ENCODE peak calls at places on chromosomes 1 and 21, in four cellular contexts. One of them, this sample, is unnamed. For H3K27me3 and H3K4me1, the result is how much of the 10 kb centered on the place peaks cover.

GRCh38 chr1:238558156-238558555 is 667.4 kb upstream of the ZP4 start:
- DNase-seq in fibroblast of lung: peak
- DNase-seq in thoracic aorta: no peak
- DNase-seq in tibial artery: no peak
- DNase-seq in this sample: no peak

GRCh38 chr1:53734650-53735211 is 4.2 kb downstream of the GLIS1 start:
- DNase-seq in fibroblast of lung: peak
- DNase-seq in tibial artery: no peak
- DNase-seq in thoracic aorta: no peak
- DNase-seq in this sample: no peak

GRCh38 chr21:27581168-27581567 is 614.3 kb upstream of the ADAMTS5 start:
- DNase-seq in fibroblast of lung: no peak
- DNase-seq in tibial artery: no peak
- DNase-seq in thoracic aorta: no peak
- DNase-seq in this sample: no peak

GRCh38 chr1:191508239-191508638 is 650.0 kb upstream of the RGS18 start:
- DNase-seq in thoracic aorta: no peak
- DNase-seq in fibroblast of lung: no peak
- DNase-seq in tibial artery: no peak
- DNase-seq in this sample: no peak

GRCh38 chr21:32921632-32922230 is 104.0 kb upstream of the OLIG2 start:
- DNase-seq in fibroblast of lung: peak
- DNase-seq in thoracic aorta: no peak
- DNase-seq in tibial artery: no peak
- DNase-seq in this sample: no peak

GRCh38 chr1:223742861-223743517 is 30.6 kb downstream of the CAPN2 start:
- DNase-seq in tibial artery: no peak
- DNase-seq in fibroblast of lung: no peak
- DNase-seq in thoracic aorta: no peak
- DNase-seq in this sample: no peak

GRCh38 chr1:91609571-91609970 is 108.9 kb downstream of the CDC7 start:
- DNase-seq in thoracic aorta: no peak
- DNase-seq in fibroblast of lung: peak
- DNase-seq in tibial artery: no peak
- DNase-seq in this sample: no peak

GRCh38 chr1:84724128-84724860 is 34.0 kb upstream of the SSX2IP start:
- DNase-seq in fibroblast of lung: no peak
- DNase-seq in thoracic aorta: no peak
- DNase-seq in tibial artery: no peak
- DNase-seq in this sample: no peak

GRCh38 chr1:25135903-25136302 is 96.4 kb downstream of the SYF2 start:
- DNase-seq in tibial artery: no peak
- DNase-seq in thoracic aorta: no peak
- DNase-seq in fibroblast of lung: no peak
- DNase-seq in this sample: no peak

DNA sequence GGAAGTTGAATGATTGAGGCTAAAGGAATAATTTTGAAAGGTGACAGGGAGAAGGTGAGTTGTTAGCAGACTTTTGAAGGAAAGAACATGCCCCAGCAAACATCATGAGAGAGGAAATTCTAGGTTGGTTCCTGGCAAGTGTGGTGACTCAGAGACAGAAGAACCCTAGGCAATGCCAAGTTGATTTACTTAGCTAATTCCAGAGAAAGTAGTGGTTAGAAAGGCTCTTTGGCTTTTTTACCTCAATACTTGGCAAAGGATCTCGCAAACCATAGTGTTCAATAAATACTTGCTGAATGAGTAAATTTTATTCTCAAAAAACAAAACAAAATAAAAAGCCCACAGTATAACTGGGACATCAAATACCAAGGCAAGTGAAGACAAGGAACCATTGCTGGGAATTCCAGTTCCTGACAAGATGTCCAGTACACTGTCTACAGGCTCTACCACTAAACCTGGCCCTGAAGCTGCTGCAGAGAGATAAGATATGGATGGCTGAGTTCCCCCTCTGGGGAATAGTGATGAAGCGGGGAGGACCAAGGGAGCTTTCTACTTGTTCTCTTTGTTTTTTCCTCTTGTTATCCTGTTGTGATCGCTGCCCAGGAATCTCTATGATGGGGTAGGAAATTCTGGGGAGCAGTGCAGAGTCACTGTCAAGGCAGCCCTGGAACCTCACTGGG is 48.2 kb downstream of the IL12RB2 start:
- DNase-seq in tibial artery: no peak
- DNase-seq in thoracic aorta: no peak
- DNase-seq in fibroblast of lung: peak
- DNase-seq in this sample: no peak
- H3K27me3 ChIP-seq in tibial artery: under half
- H3K27me3 ChIP-seq in thoracic aorta: under half
- H3K27me3 ChIP-seq in fibroblast of lung: under half
- H3K27me3 ChIP-seq in this sample: under half

GRCh38 chr1:206696812-206697585 is 12.3 kb downstream of the MAPKAPK2 start:
- DNase-seq in thoracic aorta: no peak
- DNase-seq in tibial artery: no peak
- DNase-seq in fibroblast of lung: no peak
- DNase-seq in this sample: no peak
- H3K4me1 ChIP-seq in thoracic aorta: half or more
- H3K4me1 ChIP-seq in tibial artery: under half
- H3K4me1 ChIP-seq in fibroblast of lung: under half
- H3K4me1 ChIP-seq in this sample: under half

DNA sequence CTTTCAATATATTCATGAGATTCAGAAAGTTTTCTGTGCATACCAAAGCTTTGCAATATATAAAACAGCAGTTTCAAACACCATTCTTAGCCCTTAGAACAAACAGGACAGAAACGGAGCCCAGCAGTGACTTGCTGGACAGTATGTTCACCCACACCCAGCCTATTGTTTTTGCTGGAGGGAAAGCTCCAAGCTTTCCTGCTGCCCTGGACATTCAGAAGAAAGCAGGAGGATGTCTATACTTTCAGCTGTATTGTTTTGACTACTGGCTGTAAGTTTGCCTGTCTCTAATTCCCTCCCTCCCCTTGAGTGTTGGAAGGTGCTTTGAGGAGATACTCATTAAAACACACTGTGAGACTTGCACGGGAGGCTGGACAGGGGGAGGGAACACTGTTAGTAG is 9.6 kb downstream of the DENND2C start:
- DNase-seq in tibial artery: no peak
- DNase-seq in thoracic aorta: no peak
- DNase-seq in fibroblast of lung: no peak
- DNase-seq in this sample: no peak
- H3K27me3 ChIP-seq in tibial artery: under half
- H3K27me3 ChIP-seq in thoracic aorta: under half
- H3K27me3 ChIP-seq in fibroblast of lung: under half
- H3K27me3 ChIP-seq in this sample: under half

DNA sequence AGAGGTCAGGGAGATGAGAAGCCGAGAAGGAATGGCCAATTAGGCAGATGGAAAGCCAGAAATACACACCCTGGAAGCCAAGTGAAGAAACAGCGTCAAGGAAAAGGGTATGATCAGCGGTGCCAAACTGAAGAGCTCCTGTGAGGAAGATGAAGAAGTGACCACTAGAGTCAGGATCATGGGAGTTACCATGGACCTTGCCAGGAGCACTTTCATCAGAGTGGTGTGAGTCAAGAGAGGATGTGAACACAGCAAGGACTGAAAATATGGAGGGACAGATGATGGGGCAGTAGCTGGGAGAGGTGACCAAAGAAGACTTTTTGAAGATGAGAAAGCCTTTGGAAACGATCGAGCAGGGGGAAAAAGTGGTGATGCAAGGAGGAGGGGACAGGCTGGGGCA is 50.4 kb downstream of the CD34 start:
- DNase-seq in tibial artery: no peak
- DNase-seq in fibroblast of lung: no peak
- DNase-seq in thoracic aorta: no peak
- DNase-seq in this sample: no peak
- H3K4me1 ChIP-seq in tibial artery: under half
- H3K4me1 ChIP-seq in fibroblast of lung: under half
- H3K4me1 ChIP-seq in thoracic aorta: half or more
- H3K4me1 ChIP-seq in this sample: under half

DNA sequence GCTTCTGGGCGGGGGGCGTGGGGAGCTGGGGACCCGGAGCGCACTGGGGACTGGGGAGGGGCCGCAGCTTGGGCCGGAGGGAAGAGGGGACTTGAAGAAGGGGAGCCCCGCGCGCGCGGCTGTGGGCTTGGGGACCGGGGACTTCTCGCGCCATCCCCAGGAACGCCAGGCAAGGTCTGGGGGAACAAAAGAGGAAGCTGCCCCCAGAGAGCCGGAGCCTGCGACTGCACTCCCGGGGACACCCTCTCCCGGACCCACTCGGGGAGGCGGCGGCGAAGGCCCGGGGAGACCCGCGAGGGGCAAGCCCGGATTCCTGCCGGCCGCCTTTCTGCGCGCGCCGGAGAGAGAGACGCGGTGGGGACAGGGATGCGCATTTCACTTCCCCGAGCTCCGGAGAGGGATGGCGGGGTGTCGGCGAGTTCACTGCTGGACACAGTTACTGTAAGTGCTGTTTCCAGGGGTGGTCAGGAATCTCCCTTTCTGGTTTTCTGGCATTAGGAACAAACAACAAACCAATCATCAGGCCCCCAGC is 732 bp downstream of the ABCG1 start:
- DNase-seq in fibroblast of lung: no peak
- DNase-seq in thoracic aorta: no peak
- DNase-seq in tibial artery: no peak
- DNase-seq in this sample: no peak
- H3K27me3 ChIP-seq in fibroblast of lung: under half
- H3K27me3 ChIP-seq in thoracic aorta: under half
- H3K27me3 ChIP-seq in tibial artery: under half
- H3K27me3 ChIP-seq in this sample: under half

GRCh38 chr21:29075706-29076447 is 2.4 kb upstream of the CCT8 start:
- DNase-seq in tibial artery: no peak
- DNase-seq in thoracic aorta: no peak
- DNase-seq in fibroblast of lung: no peak
- DNase-seq in this sample: no peak

GRCh38 chr21:29074007-29074376 is 544 bp upstream of the CCT8 start:
- DNase-seq in thoracic aorta: no peak
- DNase-seq in fibroblast of lung: no peak
- DNase-seq in tibial artery: no peak
- DNase-seq in this sample: no peak

GRCh38 chr21:29073222-29074006 is at the start of gene CCT8:
- DNase-seq in thoracic aorta: peak
- DNase-seq in tibial artery: peak
- DNase-seq in fibroblast of lung: peak
- DNase-seq in this sample: peak

GRCh38 chr21:29074783-29075182 is 1.3 kb upstream of the CCT8 start:
- DNase-seq in thoracic aorta: no peak
- DNase-seq in fibroblast of lung: no peak
- DNase-seq in tibial artery: no peak
- DNase-seq in this sample: no peak

GRCh38 chr21:29072873-29073221 is 601 bp downstream of the CCT8 start:
- DNase-seq in fibroblast of lung: peak
- DNase-seq in thoracic aorta: no peak
- DNase-seq in tibial artery: no peak
- DNase-seq in this sample: no peak
- H3K4me1 ChIP-seq in fibroblast of lung: under half
- H3K4me1 ChIP-seq in thoracic aorta: under half
- H3K4me1 ChIP-seq in tibial artery: under half
- H3K4me1 ChIP-seq in this sample: under half

DNA sequence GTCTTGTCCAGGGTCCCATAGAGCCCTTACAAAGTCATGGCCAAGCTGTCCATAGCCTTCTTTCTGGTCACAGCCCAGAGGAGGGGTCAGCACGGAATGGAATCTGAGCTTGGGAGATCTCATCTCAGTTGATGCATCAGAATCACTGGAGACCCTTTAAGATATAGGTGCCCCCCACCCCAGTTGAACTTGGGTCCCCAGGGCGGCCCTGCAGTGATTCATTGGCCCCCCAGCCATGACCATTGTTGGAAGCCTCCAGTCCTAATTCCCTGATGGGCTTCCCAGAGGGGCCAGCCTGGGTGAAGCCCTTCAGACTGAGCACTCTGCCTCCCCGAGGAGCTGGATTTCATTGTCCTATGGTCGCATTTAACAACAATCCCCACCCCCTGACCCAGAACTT is 32.7 kb downstream of the WNT3A start:
- DNase-seq in fibroblast of lung: no peak
- DNase-seq in thoracic aorta: no peak
- DNase-seq in tibial artery: peak
- DNase-seq in this sample: no peak
- H3K27me3 ChIP-seq in fibroblast of lung: under half
- H3K27me3 ChIP-seq in thoracic aorta: under half
- H3K27me3 ChIP-seq in tibial artery: half or more
- H3K27me3 ChIP-seq in this sample: under half

DNA sequence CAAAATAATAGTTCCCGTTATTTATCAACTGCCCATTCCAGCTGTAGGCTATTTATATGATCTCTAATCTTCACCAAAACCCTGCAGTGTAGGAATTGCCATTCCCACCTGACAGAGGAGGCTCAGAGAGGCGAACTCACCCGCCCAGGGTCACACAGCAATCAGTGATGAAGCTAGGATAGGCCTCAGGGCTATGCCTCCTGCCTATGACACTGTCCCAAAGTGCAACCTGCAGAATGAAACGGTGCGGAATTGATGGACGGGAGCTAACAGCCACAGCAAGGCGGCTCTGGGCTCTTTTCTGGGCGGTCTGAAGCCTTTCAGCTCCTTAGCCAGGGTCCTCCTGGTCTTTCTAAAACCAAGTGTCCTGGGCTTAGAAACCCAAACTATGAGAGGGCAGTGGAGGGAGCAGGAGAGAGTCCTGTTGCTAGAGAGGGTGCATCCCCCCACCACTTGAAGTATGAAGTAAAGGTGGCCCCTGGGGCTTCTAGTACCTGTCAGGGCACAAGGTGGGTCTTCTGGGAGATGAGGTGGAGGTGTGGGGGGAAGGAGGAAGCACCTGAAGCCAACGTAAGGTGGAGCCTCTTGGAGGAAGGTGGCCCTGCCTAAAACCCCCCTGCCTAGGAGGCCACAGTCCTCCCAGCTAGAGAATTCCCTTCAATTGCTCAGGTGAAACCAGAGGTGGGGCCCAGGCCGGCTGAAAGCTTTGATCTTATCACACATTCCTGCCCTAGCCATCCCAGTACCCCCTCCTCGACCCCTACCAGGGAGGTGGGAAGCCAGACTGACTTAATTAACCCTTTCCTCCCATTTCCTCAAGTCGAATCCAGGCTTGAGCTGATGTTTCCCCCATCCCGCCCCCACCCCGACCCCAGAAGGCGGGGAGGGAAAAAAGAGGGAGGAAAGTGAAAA is 14.8 kb downstream of the HSPG2 start:
- DNase-seq in fibroblast of lung: no peak
- DNase-seq in thoracic aorta: no peak
- DNase-seq in tibial artery: no peak
- DNase-seq in this sample: peak
- H3K4me1 ChIP-seq in fibroblast of lung: under half
- H3K4me1 ChIP-seq in thoracic aorta: half or more
- H3K4me1 ChIP-seq in tibial artery: under half
- H3K4me1 ChIP-seq in this sample: half or more

This sample was measured in uterus.